ENCODE peak calls at places on chromosomes 6 and 20, in four cellular contexts. One of them, this sample, is unnamed.

GRCh38 chr20:48286571-48287551 is 501.6 kb upstream of the SULF2 start:
- ATAC-seq in right cardiac atrium: peak; percentile 27
- ATAC-seq in PC-3: no peak
- ATAC-seq in heart left ventricle: no peak
- ATAC-seq in this sample: peak; percentile 37

GRCh38 chr6:34138191-34138590 is 7.7 kb downstream of the GRM4 start:
- ATAC-seq in right cardiac atrium: no peak
- ATAC-seq in PC-3: no peak
- ATAC-seq in heart left ventricle: no peak
- ATAC-seq in this sample: no peak

GRCh38 chr6:63584125-63584514 is 11.8 kb downstream of the LOC128125822 start:
- ATAC-seq in right cardiac atrium: peak; percentile 47
- ATAC-seq in PC-3: no peak
- ATAC-seq in heart left ventricle: peak; percentile 58
- ATAC-seq in this sample: no peak

GRCh38 chr20:50487397-50487796 is 22.8 kb upstream of the PTPN1 start:
- ATAC-seq in right cardiac atrium: no peak
- ATAC-seq in PC-3: no peak
- ATAC-seq in heart left ventricle: no peak
- ATAC-seq in this sample: no peak

GRCh38 chr6:12383448-12383847 is 93.3 kb downstream of the EDN1 start:
- ATAC-seq in right cardiac atrium: no peak
- ATAC-seq in PC-3: no peak
- ATAC-seq in heart left ventricle: no peak
- ATAC-seq in this sample: no peak

GRCh38 chr6:168441434-168442391 is 729 bp downstream of the SMOC2 start:
- ATAC-seq in right cardiac atrium: peak; percentile 42
- ATAC-seq in PC-3: no peak
- ATAC-seq in heart left ventricle: peak; percentile 37
- ATAC-seq in this sample: peak; percentile 41

GRCh38 chr20:60204601-60205000 is 246.4 kb downstream of the CDH26 start:
- ATAC-seq in right cardiac atrium: no peak
- ATAC-seq in PC-3: no peak
- ATAC-seq in heart left ventricle: no peak
- ATAC-seq in this sample: no peak

GRCh38 chr20:40630723-40631631 is 58.1 kb downstream of the MAFB start:
- ATAC-seq in right cardiac atrium: peak; percentile 16
- ATAC-seq in PC-3: no peak
- ATAC-seq in heart left ventricle: no peak
- ATAC-seq in this sample: no peak

GRCh38 chr6:7389162-7389450 is 436 bp downstream of the CAGE1 start:
- ATAC-seq in right cardiac atrium: peak; percentile 78
- ATAC-seq in PC-3: peak; percentile 48
- ATAC-seq in heart left ventricle: no peak
- ATAC-seq in this sample: peak; percentile 80

GRCh38 chr6:131640100-131640499 is 3.0 kb downstream of the ENPP3 start:
- ATAC-seq in right cardiac atrium: no peak
- ATAC-seq in PC-3: no peak
- ATAC-seq in heart left ventricle: no peak
- ATAC-seq in this sample: no peak

GRCh38 chr6:133070410-133071043 is 170.6 kb upstream of the EYA4 start:
- ATAC-seq in right cardiac atrium: no peak
- ATAC-seq in PC-3: no peak
- ATAC-seq in heart left ventricle: no peak
- ATAC-seq in this sample: no peak

GRCh38 chr6:125251516-125252229 is 50.1 kb downstream of the HDDC2 start:
- ATAC-seq in right cardiac atrium: peak; percentile 40
- ATAC-seq in PC-3: no peak
- ATAC-seq in heart left ventricle: no peak
- ATAC-seq in this sample: no peak

GRCh38 chr20:41173161-41173721 is 35.9 kb downstream of the PLCG1 start:
- ATAC-seq in right cardiac atrium: peak; percentile 90
- ATAC-seq in PC-3: peak; percentile 72
- ATAC-seq in heart left ventricle: peak; percentile 80
- ATAC-seq in this sample: peak; percentile 90

GRCh38 chr20:55881204-55881603 is 124.1 kb downstream of the CBLN4 start:
- ATAC-seq in right cardiac atrium: no peak
- ATAC-seq in PC-3: no peak
- ATAC-seq in heart left ventricle: no peak
- ATAC-seq in this sample: no peak

GRCh38 chr6:90154666-90155065 is 142.0 kb downstream of the BACH2 start:
- ATAC-seq in right cardiac atrium: no peak
- ATAC-seq in PC-3: no peak
- ATAC-seq in heart left ventricle: no peak
- ATAC-seq in this sample: no peak

GRCh38 chr6:137699036-137699683 is 167.9 kb upstream of the TNFAIP3 start:
- ATAC-seq in right cardiac atrium: no peak
- ATAC-seq in PC-3: no peak
- ATAC-seq in heart left ventricle: no peak
- ATAC-seq in this sample: peak; percentile 23

GRCh38 chr6:30097902-30098606 is 14.8 kb downstream of the TRIM31 start:
- ATAC-seq in right cardiac atrium: no peak
- ATAC-seq in PC-3: no peak
- ATAC-seq in heart left ventricle: no peak
- ATAC-seq in this sample: no peak

GRCh38 chr6:4066029-4066755 is 12.7 kb downstream of the FAM217A start:
- ATAC-seq in right cardiac atrium: no peak
- ATAC-seq in PC-3: peak; percentile 38
- ATAC-seq in heart left ventricle: no peak
- ATAC-seq in this sample: no peak

GRCh38 chr6:133741375-133741861 is 147.5 kb upstream of the TCF21 start:
- ATAC-seq in right cardiac atrium: peak; percentile 78
- ATAC-seq in PC-3: peak; percentile 33
- ATAC-seq in heart left ventricle: peak; percentile 78
- ATAC-seq in this sample: peak; percentile 61

GRCh38 chr6:210104-210456 is 82.2 kb upstream of the DUSP22 start:
- ATAC-seq in right cardiac atrium: no peak
- ATAC-seq in PC-3: no peak
- ATAC-seq in heart left ventricle: no peak
- ATAC-seq in this sample: no peak

GRCh38 chr6:124260337-124260736 is 456.7 kb downstream of the NKAIN2 start:
- ATAC-seq in right cardiac atrium: no peak
- ATAC-seq in PC-3: no peak
- ATAC-seq in heart left ventricle: no peak
- ATAC-seq in this sample: no peak

GRCh38 chr20:61579908-61580307 is 327.8 kb downstream of the CDH4 start:
- ATAC-seq in right cardiac atrium: no peak
- ATAC-seq in PC-3: no peak
- ATAC-seq in heart left ventricle: no peak
- ATAC-seq in this sample: no peak

GRCh38 chr20:14706555-14706954 is 369.1 kb upstream of the FLRT3 start:
- ATAC-seq in right cardiac atrium: no peak
- ATAC-seq in PC-3: no peak
- ATAC-seq in heart left ventricle: no peak
- ATAC-seq in this sample: no peak

GRCh38 chr6:122673345-122673961 is 63.2 kb downstream of the PKIB start:
- ATAC-seq in right cardiac atrium: no peak
- ATAC-seq in PC-3: no peak
- ATAC-seq in heart left ventricle: no peak
- ATAC-seq in this sample: no peak

GRCh38 chr20:54062812-54063280 is 7.5 kb downstream of the BCAS1 start:
- ATAC-seq in right cardiac atrium: peak; percentile 44
- ATAC-seq in PC-3: peak; percentile 49
- ATAC-seq in heart left ventricle: peak; percentile 66
- ATAC-seq in this sample: peak; percentile 46

GRCh38 chr6:168121308-168121665 is 42.3 kb upstream of the FRMD1 start:
- ATAC-seq in right cardiac atrium: no peak
- ATAC-seq in PC-3: no peak
- ATAC-seq in heart left ventricle: no peak
- ATAC-seq in this sample: no peak

GRCh38 chr6:163547287-163547686 is 132.8 kb downstream of the QKI start:
- ATAC-seq in right cardiac atrium: peak; percentile 65
- ATAC-seq in PC-3: no peak
- ATAC-seq in heart left ventricle: peak; percentile 46
- ATAC-seq in this sample: no peak

GRCh38 chr6:110622912-110623578 is 146.6 kb upstream of the SLC22A16 start:
- ATAC-seq in right cardiac atrium: no peak
- ATAC-seq in PC-3: no peak
- ATAC-seq in heart left ventricle: no peak
- ATAC-seq in this sample: no peak

GRCh38 chr6:169266746-169267629 is 13.3 kb upstream of the THBS2 start:
- ATAC-seq in right cardiac atrium: no peak
- ATAC-seq in PC-3: no peak
- ATAC-seq in heart left ventricle: no peak
- ATAC-seq in this sample: peak; percentile 60

GRCh38 chr20:20547221-20547875 is 165.1 kb downstream of the RALGAPA2 start:
- ATAC-seq in right cardiac atrium: no peak
- ATAC-seq in PC-3: no peak
- ATAC-seq in heart left ventricle: no peak
- ATAC-seq in this sample: no peak

GRCh38 chr6:137230547-137230946 is 11.4 kb upstream of the IFNGR1 start:
- ATAC-seq in right cardiac atrium: no peak
- ATAC-seq in PC-3: no peak
- ATAC-seq in heart left ventricle: no peak
- ATAC-seq in this sample: no peak

GRCh38 chr6:148533309-148534107 is 190.9 kb downstream of the SASH1 start:
- ATAC-seq in right cardiac atrium: no peak
- ATAC-seq in PC-3: no peak
- ATAC-seq in heart left ventricle: no peak
- ATAC-seq in this sample: no peak

GRCh38 chr6:112899541-112899940 is 552.4 kb downstream of the RFPL4B start:
- ATAC-seq in right cardiac atrium: no peak
- ATAC-seq in PC-3: no peak
- ATAC-seq in heart left ventricle: no peak
- ATAC-seq in this sample: no peak

GRCh38 chr6:45808917-45809316 is 206.7 kb downstream of the CLIC5 start:
- ATAC-seq in right cardiac atrium: no peak
- ATAC-seq in PC-3: no peak
- ATAC-seq in heart left ventricle: no peak
- ATAC-seq in this sample: no peak

GRCh38 chr6:41884957-41885356 is 10.2 kb downstream of the USP49 start:
- ATAC-seq in right cardiac atrium: no peak
- ATAC-seq in PC-3: no peak
- ATAC-seq in heart left ventricle: no peak
- ATAC-seq in this sample: no peak

GRCh38 chr6:2831392-2831791 is 10.3 kb downstream of the SERPINB1 start:
- ATAC-seq in right cardiac atrium: no peak
- ATAC-seq in PC-3: no peak
- ATAC-seq in heart left ventricle: peak; percentile 57
- ATAC-seq in this sample: no peak

GRCh38 chr6:156771047-156771446 is 6.1 kb upstream of the ARID1B start:
- ATAC-seq in right cardiac atrium: no peak
- ATAC-seq in PC-3: no peak
- ATAC-seq in heart left ventricle: peak; percentile 27
- ATAC-seq in this sample: no peak

GRCh38 chr6:6751615-6752014 is 163.1 kb downstream of the LY86 start:
- ATAC-seq in right cardiac atrium: no peak
- ATAC-seq in PC-3: no peak
- ATAC-seq in heart left ventricle: no peak
- ATAC-seq in this sample: no peak

GRCh38 chr6:53112871-53113270 is 35.8 kb downstream of the GCM1 start:
- ATAC-seq in right cardiac atrium: no peak
- ATAC-seq in PC-3: peak; percentile 53
- ATAC-seq in heart left ventricle: no peak
- ATAC-seq in this sample: no peak
- H3K4me1 ChIP-seq in right cardiac atrium: no peaks in the 10 kb centered on the region
- H3K4me1 ChIP-seq in PC-3: peaks cover 37% of the 10 kb centered on the region
- H3K4me1 ChIP-seq in heart left ventricle: no peaks in the 10 kb centered on the region
- H3K4me1 ChIP-seq in this sample: peaks cover 44% of the 10 kb centered on the region

GRCh38 chr20:63854766-63855362 is 6.4 kb upstream of the ABHD16B start:
- ATAC-seq in right cardiac atrium: peak; percentile 25
- ATAC-seq in PC-3: no peak
- ATAC-seq in heart left ventricle: peak; percentile 25
- ATAC-seq in this sample: peak; percentile 31
- H3K4me1 ChIP-seq in right cardiac atrium: peaks cover 8% of the 10 kb centered on the region
- H3K4me1 ChIP-seq in PC-3: no peaks in the 10 kb centered on the region
- H3K4me1 ChIP-seq in heart left ventricle: peaks cover 54% of the 10 kb centered on the region
- H3K4me1 ChIP-seq in this sample: no peaks in the 10 kb centered on the region

GRCh38 chr20:63690001-63690897 is 6.2 kb upstream of the TNFRSF6B start:
- ATAC-seq in right cardiac atrium: no peak
- ATAC-seq in PC-3: no peak
- ATAC-seq in heart left ventricle: no peak
- ATAC-seq in this sample: no peak

GRCh38 chr20:63692436-63693078 is 3.9 kb upstream of the TNFRSF6B start:
- ATAC-seq in right cardiac atrium: no peak
- ATAC-seq in PC-3: peak; percentile 9
- ATAC-seq in heart left ventricle: no peak
- ATAC-seq in this sample: peak; percentile 34

GRCh38 chr20:63691711-63692435 is 4.6 kb upstream of the TNFRSF6B start:
- ATAC-seq in right cardiac atrium: no peak
- ATAC-seq in PC-3: no peak
- ATAC-seq in heart left ventricle: no peak
- ATAC-seq in this sample: no peak

GRCh38 chr20:63689046-63690000 is 7.1 kb upstream of the TNFRSF6B start:
- ATAC-seq in right cardiac atrium: no peak
- ATAC-seq in PC-3: no peak
- ATAC-seq in heart left ventricle: no peak
- ATAC-seq in this sample: no peak

GRCh38 chr20:63690898-63691710 is 5.3 kb upstream of the TNFRSF6B start:
- ATAC-seq in right cardiac atrium: no peak
- ATAC-seq in PC-3: no peak
- ATAC-seq in heart left ventricle: no peak
- ATAC-seq in this sample: no peak
- H3K4me1 ChIP-seq in right cardiac atrium: peaks cover 6% of the 10 kb centered on the region
- H3K4me1 ChIP-seq in PC-3: peaks cover 11% of the 10 kb centered on the region
- H3K4me1 ChIP-seq in heart left ventricle: peaks cover 29% of the 10 kb centered on the region
- H3K4me1 ChIP-seq in this sample: peaks cover 40% of the 10 kb centered on the region

GRCh38 chr20:57496592-57496991 is 28.3 kb downstream of the CTCFL start:
- ATAC-seq in right cardiac atrium: no peak
- ATAC-seq in PC-3: no peak
- ATAC-seq in heart left ventricle: no peak
- ATAC-seq in this sample: no peak
- H3K4me1 ChIP-seq in right cardiac atrium: no peaks in the 10 kb centered on the region
- H3K4me1 ChIP-seq in PC-3: peaks cover 15% of the 10 kb centered on the region
- H3K4me1 ChIP-seq in heart left ventricle: peaks cover 5% of the 10 kb centered on the region
- H3K4me1 ChIP-seq in this sample: no peaks in the 10 kb centered on the region